ENCODE peak calls at places on chromosomes 2 and 18, in seven cellular contexts. R, D, A, Q, X, F and P are unnamed samples.

GRCh38 chr2:176147790-176148496 is 3.4 kb upstream of the HOXD4 start:
- DNase-seq in R (no peak), D (peak; percentile 68), A (no peak), Q (no peak), X (no peak), F (no peak), P (no peak)

GRCh38 chr2:38016177-38016576 is 59.8 kb downstream of the CYP1B1 start:
- DNase-seq in R (no peak), D (no peak), A (no peak), Q (peak; percentile 4), X (no peak), F (no peak), P (no peak)

GRCh38 chr2:217717541-217717940 is 285.3 kb downstream of the TNS1 start:
- DNase-seq in R (no peak), D (no peak), A (no peak), Q (no peak), X (no peak), F (no peak), P (no peak)

GRCh38 chr18:71899707-71900483 is 644.2 kb downstream of the CBLN2 start:
- DNase-seq in R (no peak), D (no peak), A (no peak), Q (no peak), X (no peak), F (no peak), P (no peak)

GRCh38 chr2:232349546-232349945 is 29.0 kb upstream of the ALPP start:
- DNase-seq in R (no peak), D (no peak), A (no peak), Q (no peak), X (peak; percentile 6), F (no peak), P (peak; percentile 42)

GRCh38 chr2:154158101-154158500 is 286.4 kb downstream of the GALNT13 start:
- DNase-seq in R (no peak), D (no peak), A (no peak), Q (no peak), X (no peak), F (no peak), P (no peak)

GRCh38 chr2:225573603-225574002 is 174.1 kb downstream of the NYAP2 start:
- DNase-seq in R (no peak), D (no peak), A (no peak), Q (no peak), X (no peak), F (no peak), P (no peak)

GRCh38 chr2:28754321-28754720 is 2.7 kb downstream of the PPP1CB start:
- DNase-seq in R (no peak), D (no peak), A (no peak), Q (peak; percentile 49), X (no peak), F (no peak), P (no peak)

GRCh38 chr2:59354498-59354897 is 1113.4 kb upstream of the FANCL start:
- DNase-seq in R (no peak), D (no peak), A (no peak), Q (no peak), X (no peak), F (no peak), P (no peak)

GRCh38 chr2:238669581-238670340 is 178.1 kb upstream of the TWIST2 start:
- DNase-seq in R (no peak), D (no peak), A (no peak), Q (peak; percentile 87), X (no peak), F (no peak), P (no peak)

GRCh38 chr2:238945433-238946150 is 97.7 kb downstream of the TWIST2 start:
- DNase-seq in R (no peak), D (peak; percentile 68), A (peak; percentile 50), Q (peak; percentile 67), X (peak; percentile 68), F (no peak), P (peak; percentile 75)

GRCh38 chr2:229179598-229179997 is 91.5 kb downstream of the PID1 start:
- DNase-seq in R (no peak), D (no peak), A (no peak), Q (no peak), X (no peak), F (no peak), P (no peak)

GRCh38 chr2:186687774-186688173 is 6.1 kb upstream of the FAM171B start:
- DNase-seq in R (no peak), D (no peak), A (no peak), Q (no peak), X (no peak), F (no peak), P (no peak)

GRCh38 chr2:114729025-114729424 is 286.6 kb downstream of the DPP10 start:
- DNase-seq in R (no peak), D (peak; percentile 34), A (no peak), Q (peak; percentile 2), X (no peak), F (no peak), P (no peak)

GRCh38 chr18:3816601-3817363 is 366.8 kb downstream of the TGIF1 start:
- DNase-seq in R (no peak), D (no peak), A (no peak), Q (peak; percentile 96), X (no peak), F (no peak), P (no peak)

GRCh38 chr2:134522856-134523460 is 195.8 kb downstream of the TMEM163 start:
- DNase-seq in R (no peak), D (no peak), A (no peak), Q (no peak), X (no peak), F (no peak), P (no peak)

DNA sequence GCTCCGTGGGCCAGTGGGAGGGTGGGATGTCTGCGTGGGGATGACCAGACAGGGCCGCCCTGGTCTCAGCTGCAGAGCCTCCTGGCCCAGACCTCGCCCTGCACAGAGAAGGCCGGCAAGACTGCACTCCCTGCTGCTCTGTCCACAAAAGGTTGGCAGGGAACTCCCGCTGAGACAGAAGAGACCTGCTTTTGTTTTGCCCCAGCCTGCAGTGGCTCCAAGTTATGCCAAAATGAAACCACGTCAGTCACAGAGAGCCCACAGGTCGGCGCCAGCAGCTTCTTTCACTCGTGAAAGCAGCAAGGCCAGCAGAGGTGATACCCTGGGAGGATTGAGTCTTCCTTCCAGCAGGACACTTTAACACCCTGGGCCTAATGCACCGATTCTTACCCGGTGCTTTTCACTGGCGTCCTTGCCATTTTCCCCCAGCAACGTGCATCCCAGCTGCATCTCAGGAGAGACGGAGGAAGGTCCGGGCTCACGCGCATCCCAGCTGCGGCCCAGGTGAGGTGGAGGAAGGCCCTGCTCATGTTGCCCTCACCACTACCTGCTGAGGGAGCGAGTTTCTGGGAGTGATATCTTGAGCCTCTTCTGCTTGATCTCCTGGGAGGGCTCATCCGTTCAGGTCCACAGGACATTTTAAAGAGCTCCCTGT is 22.1 kb upstream of the CTDP1 start:
- DNase-seq in R (no peak), D (peak; percentile 72), A (no peak), Q (no peak), X (no peak), F (no peak), P (no peak)
- H3K27me3 ChIP-seq in R (no peaks in the 10 kb centered on the region), D (no peaks in the 10 kb centered on the region), A (no peaks in the 10 kb centered on the region), Q (no peaks in the 10 kb centered on the region), X (no peaks in the 10 kb centered on the region), F (peaks cover 94% of the 10 kb centered on the region), P (no peaks in the 10 kb centered on the region)

GRCh38 chr18:29737190-29737589 is 1305.4 kb downstream of the DSC3 start:
- DNase-seq in R (no peak), D (no peak), A (no peak), Q (no peak), X (no peak), F (no peak), P (no peak)

GRCh38 chr18:29741481-29741880 is 1301.1 kb downstream of the DSC3 start:
- DNase-seq in R (no peak), D (no peak), A (no peak), Q (no peak), X (no peak), F (no peak), P (no peak)

DNA sequence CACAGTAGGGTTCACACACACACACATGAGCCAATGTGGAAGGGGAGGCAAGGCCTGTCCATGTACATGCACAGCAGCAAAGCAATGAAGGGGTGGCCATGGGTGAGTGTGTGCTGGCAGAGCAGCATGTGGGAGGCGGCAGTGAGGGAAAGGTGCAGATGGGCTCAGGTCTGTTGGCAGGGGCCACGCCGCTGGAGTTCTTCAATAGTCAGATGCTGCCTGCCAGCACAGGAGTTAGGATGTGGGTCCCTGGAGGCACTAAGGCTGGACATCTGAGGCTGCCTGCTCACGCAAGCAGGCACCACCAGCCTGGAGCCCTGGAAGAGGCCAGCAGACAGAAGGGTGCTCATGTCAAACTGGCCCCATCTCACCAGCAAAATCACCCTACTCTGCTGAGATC is 1304.9 kb downstream of the DSC3 start:
- DNase-seq in R (no peak), D (no peak), A (no peak), Q (no peak), X (no peak), F (no peak), P (no peak)
- H3K27ac ChIP-seq in R (no peak overlapping the region), D (no peak overlapping the region), A (no peak overlapping the region), Q (no peak overlapping the region), X (no peak overlapping the region), F (no peak overlapping the region), P (no peak overlapping the region)

GRCh38 chr2:19125876-19126275 is 232.5 kb downstream of the OSR1 start:
- DNase-seq in R (no peak), D (no peak), A (no peak), Q (peak; percentile 93), X (no peak), F (no peak), P (no peak)

GRCh38 chr2:19122220-19122619 is 236.2 kb downstream of the OSR1 start:
- DNase-seq in R (no peak), D (no peak), A (no peak), Q (no peak), X (no peak), F (no peak), P (no peak)

GRCh38 chr2:19126281-19126680 is 232.1 kb downstream of the OSR1 start:
- DNase-seq in R (no peak), D (no peak), A (no peak), Q (no peak), X (no peak), F (no peak), P (no peak)

GRCh38 chr2:19123556-19123955 is 234.9 kb downstream of the OSR1 start:
- DNase-seq in R (no peak), D (no peak), A (no peak), Q (no peak), X (no peak), F (no peak), P (no peak)

GRCh38 chr2:19124135-19124534 is 234.3 kb downstream of the OSR1 start:
- DNase-seq in R (no peak), D (no peak), A (no peak), Q (peak; percentile 87), X (no peak), F (no peak), P (no peak)
- H3K4me3 ChIP-seq in R (no peak overlapping the region), D (no peak overlapping the region), A (no peak overlapping the region), Q (no peak overlapping the region), X (no peak overlapping the region), F (no peak overlapping the region), P (no peak overlapping the region)

DNA sequence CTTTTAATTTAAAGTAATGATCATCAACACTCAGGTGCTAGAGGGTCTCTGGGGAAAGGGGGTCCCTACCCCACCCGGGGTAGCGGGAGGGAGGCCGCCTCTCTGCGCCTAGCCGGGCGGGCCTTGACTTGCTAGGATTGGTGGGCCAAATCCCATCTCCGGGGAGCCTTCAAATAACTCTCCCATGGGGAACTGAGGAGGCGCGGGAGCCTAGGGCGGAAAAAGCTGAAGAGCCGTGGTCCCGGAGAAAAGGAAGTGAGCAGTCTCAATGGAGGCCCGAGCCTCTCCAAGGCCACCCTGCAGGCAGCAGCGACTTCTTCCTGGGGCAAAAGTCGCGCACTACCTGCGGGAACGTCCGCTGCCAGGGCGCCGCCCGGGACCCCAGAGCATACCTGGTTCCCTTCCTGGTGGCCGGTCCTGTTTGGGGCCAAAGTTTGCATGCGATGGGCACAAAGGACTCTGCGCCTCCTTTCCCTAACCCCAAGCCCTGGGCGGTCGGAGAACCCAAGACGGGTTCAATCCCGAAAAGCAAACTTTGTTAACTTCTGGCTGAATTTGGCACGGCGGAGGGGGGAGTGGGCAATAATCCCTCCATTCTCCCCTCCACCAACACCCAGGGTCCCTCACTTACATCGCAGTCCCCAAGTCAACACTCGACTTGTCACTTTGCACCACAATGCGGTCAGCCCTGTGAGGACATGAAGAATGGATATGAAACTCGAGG is 13.6 kb downstream of the EN1 start:
- DNase-seq in R (no peak), D (peak; percentile 54), A (no peak), Q (no peak), X (no peak), F (no peak), P (no peak)
- H3K27me3 ChIP-seq in R (peaks cover 62% of the 10 kb centered on the region), D (peaks cover 100% of the 10 kb centered on the region), A (peaks cover 68% of the 10 kb centered on the region), Q (peaks cover 53% of the 10 kb centered on the region), X (no peaks in the 10 kb centered on the region), F (peaks cover 87% of the 10 kb centered on the region), P (peaks cover 66% of the 10 kb centered on the region)